ENCODE peak calls at places on chromosomes 1 and 21, in eight cellular contexts. One of them, this sample, is unnamed.

GRCh38 chr1:45381243-45381642 is 41.0 kb upstream of the MUTYH start:
- DNase-seq in heart left ventricle: no peak
- DNase-seq in CD4-positive, alpha-beta T cell: no peak
- DNase-seq in keratinocyte: peak
- DNase-seq in cardiac fibroblast: peak
- DNase-seq in dorsolateral prefrontal cortex: no peak
- DNase-seq in cardiac muscle cell: no peak
- DNase-seq in AG10803: no peak
- DNase-seq in this sample: no peak

GRCh38 chr1:22673486-22674409 is 20.7 kb downstream of the C1QB start:
- DNase-seq in dorsolateral prefrontal cortex: peak
- DNase-seq in cardiac fibroblast: peak
- DNase-seq in heart left ventricle: no peak
- DNase-seq in keratinocyte: no peak
- DNase-seq in CD4-positive, alpha-beta T cell: no peak
- DNase-seq in AG10803: peak
- DNase-seq in cardiac muscle cell: peak
- DNase-seq in this sample: peak

GRCh38 chr21:44273046-44273445 is 11.3 kb upstream of the DNMT3L start:
- DNase-seq in dorsolateral prefrontal cortex: no peak
- DNase-seq in CD4-positive, alpha-beta T cell: no peak
- DNase-seq in heart left ventricle: no peak
- DNase-seq in cardiac fibroblast: no peak
- DNase-seq in cardiac muscle cell: no peak
- DNase-seq in keratinocyte: no peak
- DNase-seq in AG10803: no peak
- DNase-seq in this sample: no peak

GRCh38 chr1:8674912-8675311 is 142.5 kb downstream of the RERE start:
- DNase-seq in cardiac muscle cell: no peak
- DNase-seq in dorsolateral prefrontal cortex: no peak
- DNase-seq in cardiac fibroblast: no peak
- DNase-seq in heart left ventricle: no peak
- DNase-seq in keratinocyte: no peak
- DNase-seq in AG10803: no peak
- DNase-seq in CD4-positive, alpha-beta T cell: no peak
- DNase-seq in this sample: no peak

GRCh38 chr1:100924991-100925390 is 29.1 kb downstream of the SLC30A7 start:
- DNase-seq in dorsolateral prefrontal cortex: no peak
- DNase-seq in CD4-positive, alpha-beta T cell: no peak
- DNase-seq in keratinocyte: no peak
- DNase-seq in AG10803: no peak
- DNase-seq in cardiac muscle cell: no peak
- DNase-seq in heart left ventricle: no peak
- DNase-seq in cardiac fibroblast: no peak
- DNase-seq in this sample: no peak

GRCh38 chr1:38953433-38953860 is 11.8 kb upstream of the RHBDL2 start:
- DNase-seq in CD4-positive, alpha-beta T cell: no peak
- DNase-seq in cardiac muscle cell: no peak
- DNase-seq in AG10803: no peak
- DNase-seq in heart left ventricle: no peak
- DNase-seq in keratinocyte: no peak
- DNase-seq in dorsolateral prefrontal cortex: no peak
- DNase-seq in cardiac fibroblast: no peak
- DNase-seq in this sample: no peak

GRCh38 chr21:44428281-44428942 is 26.9 kb upstream of the LRRC3 start:
- DNase-seq in heart left ventricle: no peak
- DNase-seq in cardiac fibroblast: no peak
- DNase-seq in CD4-positive, alpha-beta T cell: peak
- DNase-seq in dorsolateral prefrontal cortex: no peak
- DNase-seq in AG10803: no peak
- DNase-seq in keratinocyte: no peak
- DNase-seq in cardiac muscle cell: no peak
- DNase-seq in this sample: no peak

GRCh38 chr1:168136709-168137514 is at the start of gene GPR161:
- DNase-seq in cardiac muscle cell: peak
- DNase-seq in cardiac fibroblast: peak
- DNase-seq in dorsolateral prefrontal cortex: peak
- DNase-seq in AG10803: peak
- DNase-seq in CD4-positive, alpha-beta T cell: no peak
- DNase-seq in heart left ventricle: peak
- DNase-seq in keratinocyte: no peak
- DNase-seq in this sample: peak

GRCh38 chr1:48864913-48865312 is 88.2 kb upstream of the BEND5 start:
- DNase-seq in heart left ventricle: no peak
- DNase-seq in cardiac fibroblast: no peak
- DNase-seq in CD4-positive, alpha-beta T cell: no peak
- DNase-seq in dorsolateral prefrontal cortex: no peak
- DNase-seq in cardiac muscle cell: no peak
- DNase-seq in AG10803: no peak
- DNase-seq in keratinocyte: no peak
- DNase-seq in this sample: no peak

GRCh38 chr1:221138516-221138915 is 259.3 kb downstream of the HLX start:
- DNase-seq in dorsolateral prefrontal cortex: no peak
- DNase-seq in AG10803: no peak
- DNase-seq in cardiac muscle cell: no peak
- DNase-seq in keratinocyte: no peak
- DNase-seq in CD4-positive, alpha-beta T cell: no peak
- DNase-seq in heart left ventricle: no peak
- DNase-seq in cardiac fibroblast: no peak
- DNase-seq in this sample: no peak

GRCh38 chr1:173489149-173489600 is 12.0 kb downstream of the PRDX6 start:
- DNase-seq in keratinocyte: no peak
- DNase-seq in AG10803: no peak
- DNase-seq in cardiac muscle cell: no peak
- DNase-seq in dorsolateral prefrontal cortex: no peak
- DNase-seq in heart left ventricle: no peak
- DNase-seq in CD4-positive, alpha-beta T cell: no peak
- DNase-seq in cardiac fibroblast: peak
- DNase-seq in this sample: no peak

GRCh38 chr1:20726107-20726911 is 6.2 kb downstream of the SH2D5 start:
- DNase-seq in AG10803: no peak
- DNase-seq in keratinocyte: peak
- DNase-seq in CD4-positive, alpha-beta T cell: no peak
- DNase-seq in cardiac muscle cell: no peak
- DNase-seq in dorsolateral prefrontal cortex: no peak
- DNase-seq in heart left ventricle: no peak
- DNase-seq in cardiac fibroblast: no peak
- DNase-seq in this sample: peak

GRCh38 chr21:38277501-38278111 is 20.8 kb downstream of the KCNJ15 start:
- DNase-seq in heart left ventricle: no peak
- DNase-seq in dorsolateral prefrontal cortex: no peak
- DNase-seq in AG10803: peak
- DNase-seq in cardiac fibroblast: peak
- DNase-seq in cardiac muscle cell: no peak
- DNase-seq in keratinocyte: peak
- DNase-seq in CD4-positive, alpha-beta T cell: no peak
- DNase-seq in this sample: no peak

GRCh38 chr1:108595510-108595909 is 35.6 kb downstream of the EEIG2 start:
- DNase-seq in cardiac muscle cell: no peak
- DNase-seq in AG10803: peak
- DNase-seq in dorsolateral prefrontal cortex: no peak
- DNase-seq in cardiac fibroblast: peak
- DNase-seq in CD4-positive, alpha-beta T cell: no peak
- DNase-seq in heart left ventricle: no peak
- DNase-seq in keratinocyte: no peak
- DNase-seq in this sample: no peak

GRCh38 chr1:224198572-224198971 is 15.5 kb downstream of the DEGS1 start:
- DNase-seq in CD4-positive, alpha-beta T cell: no peak
- DNase-seq in cardiac fibroblast: no peak
- DNase-seq in keratinocyte: no peak
- DNase-seq in dorsolateral prefrontal cortex: no peak
- DNase-seq in heart left ventricle: no peak
- DNase-seq in AG10803: no peak
- DNase-seq in cardiac muscle cell: no peak
- DNase-seq in this sample: no peak

GRCh38 chr21:9839011-9839661 is 682.2 kb upstream of the TPTE start:
- DNase-seq in cardiac fibroblast: no peak
- DNase-seq in AG10803: no peak
- DNase-seq in heart left ventricle: peak
- DNase-seq in cardiac muscle cell: no peak
- DNase-seq in CD4-positive, alpha-beta T cell: no peak
- DNase-seq in keratinocyte: no peak
- DNase-seq in dorsolateral prefrontal cortex: no peak
- DNase-seq in this sample: no peak

GRCh38 chr1:85027242-85027983 is 20.9 kb downstream of the MCOLN3 start:
- DNase-seq in keratinocyte: no peak
- DNase-seq in heart left ventricle: no peak
- DNase-seq in dorsolateral prefrontal cortex: no peak
- DNase-seq in CD4-positive, alpha-beta T cell: no peak
- DNase-seq in cardiac muscle cell: peak
- DNase-seq in AG10803: peak
- DNase-seq in cardiac fibroblast: peak
- DNase-seq in this sample: no peak
- TF ChIP-seq CTCF in keratinocyte: no peak
- TF ChIP-seq CTCF in heart left ventricle: no peak
- TF ChIP-seq CTCF in dorsolateral prefrontal cortex: no peak
- TF ChIP-seq CTCF in CD4-positive, alpha-beta T cell: no peak
- TF ChIP-seq CTCF in cardiac muscle cell: peak
- TF ChIP-seq CTCF in AG10803: peak
- TF ChIP-seq CTCF in cardiac fibroblast: no peak
- TF ChIP-seq CTCF in this sample: no peak

DNA sequence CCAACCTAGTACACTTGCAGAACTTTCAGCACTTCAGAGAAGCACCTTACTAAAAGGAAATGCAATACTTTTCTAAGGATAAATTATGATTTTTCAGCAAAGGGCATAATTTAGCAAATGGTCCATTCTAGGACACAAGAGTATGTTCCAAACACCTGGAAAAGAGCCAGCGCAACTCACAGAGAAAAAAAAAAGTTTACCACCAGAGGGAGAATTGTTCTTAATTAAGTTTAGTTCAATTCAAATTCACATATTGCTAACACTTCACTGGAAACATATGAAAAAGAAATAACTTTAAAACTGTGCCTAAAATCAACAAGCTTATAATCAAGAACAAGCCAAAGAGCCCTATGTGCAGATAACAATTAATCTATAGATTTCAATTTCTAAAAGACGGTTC is 338.1 kb downstream of the SEC16B start:
- DNase-seq in cardiac fibroblast: no peak
- DNase-seq in AG10803: no peak
- DNase-seq in CD4-positive, alpha-beta T cell: no peak
- DNase-seq in keratinocyte: no peak
- DNase-seq in cardiac muscle cell: no peak
- DNase-seq in heart left ventricle: no peak
- DNase-seq in dorsolateral prefrontal cortex: no peak
- DNase-seq in this sample: no peak
- TF ChIP-seq CTCF in cardiac fibroblast: no peak
- TF ChIP-seq CTCF in AG10803: no peak
- TF ChIP-seq CTCF in CD4-positive, alpha-beta T cell: no peak
- TF ChIP-seq CTCF in keratinocyte: no peak
- TF ChIP-seq CTCF in cardiac muscle cell: no peak
- TF ChIP-seq CTCF in heart left ventricle: no peak
- TF ChIP-seq CTCF in dorsolateral prefrontal cortex: no peak
- TF ChIP-seq CTCF in this sample: no peak

GRCh38 chr21:36479415-36480402 is at the start of gene CLDN14:
- DNase-seq in cardiac fibroblast: no peak
- DNase-seq in keratinocyte: no peak
- DNase-seq in heart left ventricle: no peak
- DNase-seq in AG10803: peak
- DNase-seq in dorsolateral prefrontal cortex: no peak
- DNase-seq in cardiac muscle cell: no peak
- DNase-seq in CD4-positive, alpha-beta T cell: no peak
- DNase-seq in this sample: no peak
- TF ChIP-seq CTCF in cardiac fibroblast: no peak
- TF ChIP-seq CTCF in keratinocyte: no peak
- TF ChIP-seq CTCF in heart left ventricle: no peak
- TF ChIP-seq CTCF in AG10803: no peak
- TF ChIP-seq CTCF in dorsolateral prefrontal cortex: no peak
- TF ChIP-seq CTCF in cardiac muscle cell: no peak
- TF ChIP-seq CTCF in CD4-positive, alpha-beta T cell: no peak
- TF ChIP-seq CTCF in this sample: no peak

GRCh38 chr1:234409328-234409727 is 36.1 kb downstream of the COA6 start:
- DNase-seq in cardiac fibroblast: no peak
- DNase-seq in AG10803: no peak
- DNase-seq in CD4-positive, alpha-beta T cell: no peak
- DNase-seq in keratinocyte: no peak
- DNase-seq in cardiac muscle cell: no peak
- DNase-seq in dorsolateral prefrontal cortex: no peak
- DNase-seq in heart left ventricle: no peak
- DNase-seq in this sample: no peak
- TF ChIP-seq CTCF in cardiac fibroblast: no peak
- TF ChIP-seq CTCF in AG10803: peak
- TF ChIP-seq CTCF in CD4-positive, alpha-beta T cell: peak
- TF ChIP-seq CTCF in keratinocyte: no peak
- TF ChIP-seq CTCF in cardiac muscle cell: no peak
- TF ChIP-seq CTCF in dorsolateral prefrontal cortex: peak
- TF ChIP-seq CTCF in heart left ventricle: no peak
- TF ChIP-seq CTCF in this sample: no peak

GRCh38 chr1:182657026-182657425 is 27.4 kb downstream of the RGS8 start:
- DNase-seq in cardiac muscle cell: no peak
- DNase-seq in dorsolateral prefrontal cortex: no peak
- DNase-seq in CD4-positive, alpha-beta T cell: no peak
- DNase-seq in AG10803: no peak
- DNase-seq in heart left ventricle: no peak
- DNase-seq in keratinocyte: no peak
- DNase-seq in cardiac fibroblast: no peak
- DNase-seq in this sample: no peak

GRCh38 chr1:182664281-182664680 is 20.1 kb downstream of the RGS8 start:
- DNase-seq in cardiac muscle cell: peak
- DNase-seq in keratinocyte: no peak
- DNase-seq in AG10803: no peak
- DNase-seq in CD4-positive, alpha-beta T cell: no peak
- DNase-seq in cardiac fibroblast: no peak
- DNase-seq in dorsolateral prefrontal cortex: no peak
- DNase-seq in heart left ventricle: no peak
- DNase-seq in this sample: no peak

GRCh38 chr1:182666736-182667135 is 17.7 kb downstream of the RGS8 start:
- DNase-seq in AG10803: no peak
- DNase-seq in dorsolateral prefrontal cortex: no peak
- DNase-seq in cardiac muscle cell: no peak
- DNase-seq in keratinocyte: no peak
- DNase-seq in heart left ventricle: no peak
- DNase-seq in CD4-positive, alpha-beta T cell: no peak
- DNase-seq in cardiac fibroblast: no peak
- DNase-seq in this sample: no peak

GRCh38 chr1:182658055-182658454 is 26.3 kb downstream of the RGS8 start:
- DNase-seq in CD4-positive, alpha-beta T cell: no peak
- DNase-seq in dorsolateral prefrontal cortex: no peak
- DNase-seq in AG10803: no peak
- DNase-seq in cardiac muscle cell: no peak
- DNase-seq in heart left ventricle: no peak
- DNase-seq in cardiac fibroblast: no peak
- DNase-seq in keratinocyte: no peak
- DNase-seq in this sample: no peak

GRCh38 chr1:182662121-182662890 is 22.1 kb downstream of the RGS8 start:
- DNase-seq in AG10803: no peak
- DNase-seq in CD4-positive, alpha-beta T cell: no peak
- DNase-seq in heart left ventricle: no peak
- DNase-seq in cardiac fibroblast: no peak
- DNase-seq in dorsolateral prefrontal cortex: no peak
- DNase-seq in keratinocyte: no peak
- DNase-seq in cardiac muscle cell: no peak
- DNase-seq in this sample: no peak
- TF ChIP-seq CTCF in AG10803: no peak
- TF ChIP-seq CTCF in CD4-positive, alpha-beta T cell: no peak
- TF ChIP-seq CTCF in heart left ventricle: no peak
- TF ChIP-seq CTCF in cardiac fibroblast: no peak
- TF ChIP-seq CTCF in dorsolateral prefrontal cortex: no peak
- TF ChIP-seq CTCF in keratinocyte: no peak
- TF ChIP-seq CTCF in cardiac muscle cell: no peak
- TF ChIP-seq CTCF in this sample: no peak